ENCODE peak calls at places on chromosomes 5 and 9, in seven cellular contexts. T is HTR-8/SVneo, O is neural crest cell, N is HEK293T, A is mesothelial cell of epicardium, I is Caco-2, H is GM04503. L is an unnamed sample.

GRCh38 chr5:14668247-14668646 is 3.7 kb downstream of the OTULIN start:
- DNase-seq in T (no peak), O (no peak), N (no peak), A (no peak), I (no peak), H (no peak), L (no peak)

GRCh38 chr5:172178301-172179031 is 9.6 kb downstream of the STK10 start:
- DNase-seq in T (no peak), O (no peak), N (no peak), A (no peak), I (no peak), H (no peak), L (no peak)

GRCh38 chr5:157339409-157339808 is 73.5 kb downstream of the CYFIP2 start:
- DNase-seq in T (no peak), O (no peak), N (no peak), A (no peak), I (no peak), H (no peak), L (no peak)

GRCh38 chr9:135198144-135198543 is 110.7 kb downstream of the OLFM1 start:
- DNase-seq in T (no peak), O (no peak), N (no peak), A (no peak), I (no peak), H (no peak), L (no peak)

GRCh38 chr9:109408759-109409462 is 88.1 kb upstream of the EPB41L4B start:
- DNase-seq in T (no peak), O (no peak), N (no peak), A (no peak), I (no peak), H (no peak), L (no peak)

GRCh38 chr5:9604416-9604815 is 25.7 kb downstream of the TAS2R1 start:
- DNase-seq in T (peak), O (no peak), N (no peak), A (no peak), I (no peak), H (no peak), L (no peak)

GRCh38 chr9:126752881-126753670 is 51.8 kb upstream of the ZBTB43 start:
- DNase-seq in T (no peak), O (no peak), N (no peak), A (no peak), I (no peak), H (no peak), L (no peak)

GRCh38 chr5:137036630-137037029 is 462.5 kb downstream of the SPOCK1 start:
- DNase-seq in T (no peak), O (no peak), N (no peak), A (no peak), I (no peak), H (no peak), L (no peak)

GRCh38 chr5:148443998-148444397 is 60.2 kb downstream of the FBXO38 start:
- DNase-seq in T (peak), O (peak), N (peak), A (peak), I (peak), H (peak), L (peak)

GRCh38 chr5:167489202-167489601 is 802.2 kb upstream of the WWC1 start:
- DNase-seq in T (peak), O (no peak), N (no peak), A (no peak), I (no peak), H (no peak), L (no peak)

GRCh38 chr9:3628239-3628638 is 102.4 kb upstream of the RFX3 start:
- DNase-seq in T (no peak), O (no peak), N (no peak), A (no peak), I (no peak), H (no peak), L (no peak)

GRCh38 chr5:10990626-10991025 is 229.6 kb upstream of the DAP start:
- DNase-seq in T (no peak), O (no peak), N (no peak), A (no peak), I (no peak), H (no peak), L (no peak)

GRCh38 chr5:124790261-124790894 is 43.9 kb upstream of the ZNF608 start:
- DNase-seq in T (no peak), O (no peak), N (no peak), A (no peak), I (no peak), H (no peak), L (peak)

GRCh38 chr5:57538341-57538955 is 55.8 kb upstream of the ACTBL2 start:
- DNase-seq in T (no peak), O (no peak), N (no peak), A (no peak), I (no peak), H (peak), L (no peak)

GRCh38 chr5:14358536-14358935 is 215.4 kb downstream of the TRIO start:
- DNase-seq in T (no peak), O (no peak), N (no peak), A (no peak), I (no peak), H (no peak), L (no peak)

GRCh38 chr5:23316060-23316591 is 191.3 kb upstream of the PRDM9 start:
- DNase-seq in T (no peak), O (no peak), N (no peak), A (no peak), I (no peak), H (no peak), L (no peak)

GRCh38 chr5:179823937-179824744 is 3.4 kb downstream of the SQSTM1 start:
- DNase-seq in T (no peak), O (no peak), N (no peak), A (no peak), I (no peak), H (no peak), L (no peak)

GRCh38 chr9:92506184-92506857 is 24.0 kb upstream of the ASPN start:
- DNase-seq in T (no peak), O (no peak), N (no peak), A (no peak), I (no peak), H (peak), L (peak)

GRCh38 chr5:143219696-143220095 is 183.8 kb downstream of the NR3C1 start:
- DNase-seq in T (no peak), O (no peak), N (no peak), A (no peak), I (no peak), H (no peak), L (no peak)

GRCh38 chr5:10199700-10200099 is 50.0 kb downstream of the ATPSCKMT start:
- DNase-seq in T (no peak), O (no peak), N (no peak), A (no peak), I (no peak), H (peak), L (no peak)

GRCh38 chr5:19258686-19259085 is 729.3 kb downstream of the CDH18 start:
- DNase-seq in T (no peak), O (no peak), N (no peak), A (no peak), I (no peak), H (no peak), L (no peak)